ENCODE peak calls at places on chromosomes 1 and 21, in six cellular contexts. One of them, this sample, is unnamed.

GRCh38 chr1:54800899-54801759 is at the start of gene TTC22:
- DNase-seq in neural crest cell: no peak
- DNase-seq in SW480: peak; percentile 31
- DNase-seq in LoVo: peak; percentile 79
- DNase-seq in COR-L47: no peak
- DNase-seq in lower leg skin: no peak
- DNase-seq in this sample: peak; percentile 29

GRCh38 chr1:79188371-79188770 is 181.8 kb upstream of the ADGRL4 start:
- DNase-seq in SW480: no peak
- DNase-seq in COR-L47: no peak
- DNase-seq in LoVo: peak; percentile 19
- DNase-seq in neural crest cell: no peak
- DNase-seq in lower leg skin: no peak
- DNase-seq in this sample: peak; percentile 56

GRCh38 chr1:1168451-1169411 is 4.9 kb upstream of the TTLL10 start:
- DNase-seq in lower leg skin: no peak
- DNase-seq in SW480: no peak
- DNase-seq in neural crest cell: no peak
- DNase-seq in LoVo: no peak
- DNase-seq in COR-L47: no peak
- DNase-seq in this sample: no peak

GRCh38 chr1:226749467-226749866 is 10.4 kb upstream of the ITPKB start:
- DNase-seq in SW480: no peak
- DNase-seq in neural crest cell: no peak
- DNase-seq in LoVo: no peak
- DNase-seq in COR-L47: no peak
- DNase-seq in lower leg skin: no peak
- DNase-seq in this sample: no peak

GRCh38 chr1:3625151-3625907 is 514 bp downstream of the TPRG1L start:
- DNase-seq in neural crest cell: no peak
- DNase-seq in COR-L47: peak; percentile 54
- DNase-seq in SW480: peak; percentile 72
- DNase-seq in LoVo: peak; percentile 32
- DNase-seq in lower leg skin: no peak
- DNase-seq in this sample: peak; percentile 47

GRCh38 chr1:116273042-116273783 is 99.8 kb upstream of the ATP1A1 start:
- DNase-seq in lower leg skin: no peak
- DNase-seq in SW480: no peak
- DNase-seq in neural crest cell: no peak
- DNase-seq in LoVo: no peak
- DNase-seq in COR-L47: no peak
- DNase-seq in this sample: no peak

GRCh38 chr1:196152086-196152485 is 456.2 kb downstream of the KCNT2 start:
- DNase-seq in COR-L47: no peak
- DNase-seq in neural crest cell: no peak
- DNase-seq in lower leg skin: no peak
- DNase-seq in LoVo: no peak
- DNase-seq in SW480: no peak
- DNase-seq in this sample: no peak

GRCh38 chr1:101309334-101310221 is 72.8 kb downstream of the S1PR1 start:
- DNase-seq in lower leg skin: no peak
- DNase-seq in LoVo: peak; percentile 57
- DNase-seq in COR-L47: peak; percentile 36
- DNase-seq in neural crest cell: peak; percentile 75
- DNase-seq in SW480: peak; percentile 94
- DNase-seq in this sample: peak; percentile 66

GRCh38 chr1:226549937-226550670 is 1.5 kb downstream of the STUM start:
- DNase-seq in LoVo: no peak
- DNase-seq in SW480: peak; percentile 37
- DNase-seq in neural crest cell: peak; percentile 5
- DNase-seq in lower leg skin: no peak
- DNase-seq in COR-L47: peak; percentile 41
- DNase-seq in this sample: no peak

GRCh38 chr1:169360415-169360814 is 7.2 kb downstream of the NME7 start:
- DNase-seq in LoVo: no peak
- DNase-seq in COR-L47: no peak
- DNase-seq in neural crest cell: no peak
- DNase-seq in lower leg skin: no peak
- DNase-seq in SW480: no peak
- DNase-seq in this sample: no peak

GRCh38 chr21:41877901-41878830 is 978 bp downstream of the PRDM15 start:
- DNase-seq in SW480: peak; percentile 26
- DNase-seq in COR-L47: peak; percentile 38
- DNase-seq in LoVo: peak; percentile 41
- DNase-seq in lower leg skin: no peak
- DNase-seq in neural crest cell: no peak
- DNase-seq in this sample: peak; percentile 71

GRCh38 chr1:183914283-183914682 is 109.4 kb downstream of the RGL1 start:
- DNase-seq in SW480: no peak
- DNase-seq in LoVo: no peak
- DNase-seq in lower leg skin: peak; percentile 27
- DNase-seq in neural crest cell: no peak
- DNase-seq in COR-L47: no peak
- DNase-seq in this sample: peak; percentile 52

GRCh38 chr1:221263831-221264767 is 384.9 kb downstream of the HLX start:
- DNase-seq in SW480: peak; percentile 65
- DNase-seq in COR-L47: peak; percentile 90
- DNase-seq in neural crest cell: peak; percentile 57
- DNase-seq in LoVo: peak; percentile 68
- DNase-seq in lower leg skin: peak; percentile 67
- DNase-seq in this sample: peak; percentile 94

GRCh38 chr1:935751-936231 is 12.1 kb downstream of the SAMD11 start:
- DNase-seq in LoVo: no peak
- DNase-seq in COR-L47: peak; percentile 94
- DNase-seq in lower leg skin: no peak
- DNase-seq in neural crest cell: no peak
- DNase-seq in SW480: no peak
- DNase-seq in this sample: no peak

GRCh38 chr1:149942207-149942606 is 5.5 kb upstream of the MTMR11 start:
- DNase-seq in LoVo: no peak
- DNase-seq in COR-L47: no peak
- DNase-seq in lower leg skin: no peak
- DNase-seq in neural crest cell: peak; percentile 41
- DNase-seq in SW480: no peak
- DNase-seq in this sample: peak; percentile 27

GRCh38 chr21:44522753-44523204 is 17.2 kb downstream of the KRTAP10-1 start:
- DNase-seq in neural crest cell: no peak
- DNase-seq in SW480: no peak
- DNase-seq in LoVo: no peak
- DNase-seq in lower leg skin: no peak
- DNase-seq in COR-L47: no peak
- DNase-seq in this sample: no peak

GRCh38 chr1:236159704-236160539 is 17.6 kb downstream of the GPR137B start:
- DNase-seq in lower leg skin: no peak
- DNase-seq in neural crest cell: no peak
- DNase-seq in SW480: peak; percentile 81
- DNase-seq in COR-L47: no peak
- DNase-seq in LoVo: no peak
- DNase-seq in this sample: no peak

GRCh38 chr1:244010191-244010590 is 40.9 kb upstream of the ZBTB18 start:
- DNase-seq in LoVo: no peak
- DNase-seq in SW480: peak; percentile 78
- DNase-seq in neural crest cell: no peak
- DNase-seq in lower leg skin: no peak
- DNase-seq in COR-L47: no peak
- DNase-seq in this sample: no peak

GRCh38 chr1:95352767-95353166 is 118.8 kb downstream of the RWDD3 start:
- DNase-seq in LoVo: peak; percentile 27
- DNase-seq in lower leg skin: no peak
- DNase-seq in COR-L47: peak; percentile 64
- DNase-seq in neural crest cell: no peak
- DNase-seq in SW480: peak; percentile 75
- DNase-seq in this sample: no peak

GRCh38 chr1:101769520-101769919 is 227.2 kb downstream of the OLFM3 start:
- DNase-seq in lower leg skin: no peak
- DNase-seq in LoVo: peak; percentile 25
- DNase-seq in COR-L47: peak; percentile 10
- DNase-seq in neural crest cell: no peak
- DNase-seq in SW480: peak; percentile 8
- DNase-seq in this sample: no peak

GRCh38 chr1:53892911-53893310 is 1.1 kb upstream of the DIO1 start:
- DNase-seq in COR-L47: no peak
- DNase-seq in lower leg skin: peak; percentile 40
- DNase-seq in LoVo: no peak
- DNase-seq in SW480: no peak
- DNase-seq in neural crest cell: no peak
- DNase-seq in this sample: no peak

GRCh38 chr21:16070207-16070651 is 340.4 kb downstream of the USP25 start:
- DNase-seq in neural crest cell: no peak
- DNase-seq in SW480: no peak
- DNase-seq in lower leg skin: no peak
- DNase-seq in COR-L47: peak; percentile 25
- DNase-seq in LoVo: no peak
- DNase-seq in this sample: no peak

GRCh38 chr1:203871114-203871875 is 9.9 kb downstream of the SNRPE start:
- DNase-seq in lower leg skin: peak; percentile 41
- DNase-seq in LoVo: peak; percentile 49
- DNase-seq in neural crest cell: peak; percentile 45
- DNase-seq in SW480: peak; percentile 65
- DNase-seq in COR-L47: peak; percentile 69
- DNase-seq in this sample: peak; percentile 80

GRCh38 chr1:162193815-162194214 is 124.3 kb downstream of the NOS1AP start:
- DNase-seq in neural crest cell: no peak
- DNase-seq in lower leg skin: no peak
- DNase-seq in SW480: no peak
- DNase-seq in LoVo: no peak
- DNase-seq in COR-L47: no peak
- DNase-seq in this sample: no peak

GRCh38 chr1:206608108-206608698 is 4.1 kb downstream of the EIF2D start:
- DNase-seq in COR-L47: no peak
- DNase-seq in neural crest cell: peak; percentile 48
- DNase-seq in SW480: peak; percentile 35
- DNase-seq in lower leg skin: no peak
- DNase-seq in LoVo: peak; percentile 32
- DNase-seq in this sample: peak; percentile 53

GRCh38 chr1:236391008-236391407 is 3.1 kb upstream of the EDARADD start:
- DNase-seq in SW480: no peak
- DNase-seq in COR-L47: no peak
- DNase-seq in neural crest cell: no peak
- DNase-seq in LoVo: no peak
- DNase-seq in lower leg skin: no peak
- DNase-seq in this sample: peak; percentile 21

GRCh38 chr1:187032982-187033705 is 204.4 kb downstream of the PLA2G4A start:
- DNase-seq in SW480: no peak
- DNase-seq in LoVo: no peak
- DNase-seq in neural crest cell: no peak
- DNase-seq in lower leg skin: no peak
- DNase-seq in COR-L47: no peak
- DNase-seq in this sample: no peak

GRCh38 chr1:41282679-41283317 is 40.7 kb upstream of the SCMH1 start:
- DNase-seq in COR-L47: peak; percentile 22
- DNase-seq in SW480: peak; percentile 18
- DNase-seq in neural crest cell: peak; percentile 50
- DNase-seq in lower leg skin: no peak
- DNase-seq in LoVo: peak; percentile 41
- DNase-seq in this sample: peak; percentile 47

GRCh38 chr1:208601569-208601968 is 357.4 kb upstream of the PLXNA2 start:
- DNase-seq in neural crest cell: no peak
- DNase-seq in lower leg skin: no peak
- DNase-seq in LoVo: no peak
- DNase-seq in COR-L47: no peak
- DNase-seq in SW480: no peak
- DNase-seq in this sample: no peak

This sample was measured in EH.